ENCODE peak calls at places on chromosomes 12 and 14, in ten cellular contexts. O is hepatocyte, D is transverse colon, X is WERI-Rb-1, Z is Peyer's patch, P is cardiac muscle cell, K is body of pancreas, S is upper lobe of right lung, F is suprapubic skin, Y is colonic mucosa. T is an unnamed sample.

GRCh38 chr14:100271247-100271939 is 32.4 kb downstream of the YY1 start:
- DNase-seq in O (peak; percentile 70), D (peak; percentile 72), X (no peak), Z (no peak), P (no peak), K (peak; percentile 82), S (no peak), F (no peak), Y (peak; percentile 80), T (peak; percentile 40)

GRCh38 chr12:87323369-87323768 is 705.8 kb downstream of the C12orf50 start:
- DNase-seq in O (no peak), D (no peak), X (no peak), Z (no peak), P (no peak), K (no peak), S (no peak), F (no peak), Y (no peak), T (peak; percentile 60)

GRCh38 chr12:130160711-130161231 is 1.5 kb upstream of the FZD10 start:
- DNase-seq in O (no peak), D (no peak), X (no peak), Z (no peak), P (no peak), K (no peak), S (peak; percentile 48), F (peak; percentile 52), Y (no peak), T (no peak)

GRCh38 chr12:78306236-78306635 is 475.5 kb downstream of the NAV3 start:
- DNase-seq in O (no peak), D (no peak), X (no peak), Z (no peak), P (no peak), K (no peak), S (no peak), F (no peak), Y (no peak), T (no peak)

GRCh38 chr14:68649461-68650189 is 143.2 kb downstream of the ZFP36L1 start:
- DNase-seq in O (no peak), D (no peak), X (no peak), Z (no peak), P (no peak), K (no peak), S (peak; percentile 39), F (no peak), Y (peak; percentile 11), T (no peak)

GRCh38 chr12:12718853-12719252 is 1.7 kb downstream of the CDKN1B start:
- DNase-seq in O (no peak), D (no peak), X (no peak), Z (no peak), P (no peak), K (peak; percentile 22), S (no peak), F (no peak), Y (no peak), T (peak; percentile 30)

GRCh38 chr12:94760786-94761185 is 110.4 kb upstream of the TMCC3 start:
- DNase-seq in O (no peak), D (no peak), X (no peak), Z (no peak), P (no peak), K (no peak), S (no peak), F (no peak), Y (no peak), T (no peak)

GRCh38 chr12:112841240-112841639 is 49.7 kb downstream of the RPH3A start:
- DNase-seq in O (no peak), D (no peak), X (no peak), Z (no peak), P (no peak), K (no peak), S (no peak), F (no peak), Y (no peak), T (no peak)

GRCh38 chr12:80857311-80857710 is 80.4 kb downstream of the LIN7A start:
- DNase-seq in O (no peak), D (no peak), X (no peak), Z (no peak), P (no peak), K (no peak), S (no peak), F (no peak), Y (no peak), T (no peak)

GRCh38 chr12:39807043-39807442 is 187.4 kb upstream of the ABCD2 start:
- DNase-seq in O (no peak), D (no peak), X (peak; percentile 50), Z (no peak), P (peak; percentile 15), K (no peak), S (no peak), F (no peak), Y (no peak), T (peak; percentile 13)

GRCh38 chr14:80930836-80931389 is 10.6 kb downstream of the CEP128 start:
- DNase-seq in O (no peak), D (peak; percentile 33), X (no peak), Z (peak; percentile 61), P (no peak), K (no peak), S (no peak), F (no peak), Y (no peak), T (peak; percentile 92)

GRCh38 chr12:115710104-115710564 is 567.4 kb downstream of the MED13L start:
- DNase-seq in O (peak; percentile 37), D (peak; percentile 7), X (no peak), Z (no peak), P (no peak), K (peak; percentile 12), S (no peak), F (peak; percentile 58), Y (peak; percentile 37), T (peak; percentile 10)

GRCh38 chr14:21428930-21429329 is 27.0 kb downstream of the CHD8 start:
- DNase-seq in O (no peak), D (no peak), X (no peak), Z (no peak), P (no peak), K (peak; percentile 87), S (no peak), F (no peak), Y (no peak), T (no peak)

GRCh38 chr14:94042433-94043091 is 16.4 kb downstream of the OTUB2 start:
- DNase-seq in O (no peak), D (no peak), X (no peak), Z (no peak), P (no peak), K (no peak), S (peak; percentile 67), F (peak; percentile 51), Y (no peak), T (no peak)

GRCh38 chr14:36663404-36664321 is 2.0 kb downstream of the PAX9 start:
- DNase-seq in O (no peak), D (no peak), X (no peak), Z (no peak), P (no peak), K (no peak), S (no peak), F (no peak), Y (no peak), T (peak; percentile 26)

GRCh38 chr14:65940056-65940735 is 527.7 kb downstream of the FUT8 start:
- DNase-seq in O (peak; percentile 32), D (no peak), X (peak; percentile 57), Z (no peak), P (peak; percentile 35), K (no peak), S (no peak), F (no peak), Y (no peak), T (peak; percentile 16)

GRCh38 chr12:1560704-1561103 is 33.7 kb downstream of the FBXL14 start:
- DNase-seq in O (no peak), D (no peak), X (no peak), Z (no peak), P (no peak), K (no peak), S (no peak), F (no peak), Y (no peak), T (no peak)

GRCh38 chr12:105741786-105742566 is 396.8 kb downstream of the NUAK1 start:
- DNase-seq in O (peak; percentile 44), D (no peak), X (no peak), Z (no peak), P (no peak), K (no peak), S (no peak), F (no peak), Y (peak; percentile 23), T (peak; percentile 92)

GRCh38 chr12:31204995-31205582 is 120.9 kb downstream of the SINHCAF start:
- DNase-seq in O (no peak), D (no peak), X (no peak), Z (no peak), P (no peak), K (no peak), S (no peak), F (no peak), Y (no peak), T (peak; percentile 97)

DNA sequence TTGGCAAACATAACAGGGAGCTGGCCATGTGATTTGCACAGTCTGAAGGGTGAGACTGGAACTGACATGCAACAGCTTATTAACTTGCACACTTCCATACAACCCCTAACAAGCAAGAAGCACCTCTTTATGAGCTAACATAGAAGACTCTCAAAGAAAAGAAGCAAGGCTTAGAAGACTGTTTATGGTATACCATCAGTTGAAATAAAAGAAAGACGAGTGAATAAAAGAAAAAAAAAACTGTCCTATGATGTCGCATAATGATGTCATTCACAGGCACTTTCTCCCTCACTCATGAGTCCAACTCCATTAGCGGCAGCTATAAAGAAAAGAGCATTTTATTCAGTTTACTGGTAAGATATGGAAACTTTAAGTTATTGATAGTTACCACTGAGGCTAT is 3.3 kb upstream of the MDM1 start:
- DNase-seq in O (no peak), D (no peak), X (no peak), Z (no peak), P (no peak), K (no peak), S (no peak), F (no peak), Y (no peak), T (no peak)
- TF ChIP-seq CTCF in O (no peak), D (no peak), X (no peak), Z (no peak), P (no peak), K (no peak), S (no peak), F (no peak), Y (no peak), T (no peak)

GRCh38 chr14:50769893-50770500 is 61.0 kb downstream of the NIN start:
- DNase-seq in O (no peak), D (no peak), X (no peak), Z (no peak), P (no peak), K (peak; percentile 87), S (no peak), F (no peak), Y (no peak), T (no peak)
- H3K36me3 ChIP-seq in O (no peaks in the 10 kb centered on the region), D (peaks cover 29% of the 10 kb centered on the region), X (peaks cover 73% of the 10 kb centered on the region), Z (no peaks in the 10 kb centered on the region), P (peaks cover 37% of the 10 kb centered on the region), K (no peaks in the 10 kb centered on the region), S (peaks cover 70% of the 10 kb centered on the region), F (peaks cover 55% of the 10 kb centered on the region), Y (no peaks in the 10 kb centered on the region), T (peaks cover 13% of the 10 kb centered on the region)

GRCh38 chr14:43568022-43568421 is 939.1 kb downstream of the FSCB start:
- DNase-seq in O (no peak), D (no peak), X (no peak), Z (no peak), P (no peak), K (no peak), S (no peak), F (no peak), Y (no peak), T (no peak)
- H3K4me3 ChIP-seq in O (no peak overlapping the region), D (no peak overlapping the region), X (no peak overlapping the region), Z (no peak overlapping the region), P (no peak overlapping the region), K (no peak overlapping the region), S (no peak overlapping the region), F (no peak overlapping the region), Y (no peak overlapping the region), T (no peak overlapping the region)

GRCh38 chr12:52561880-52562449 is 9.0 kb upstream of the KRT71 start:
- DNase-seq in O (peak; percentile 21), D (no peak), X (no peak), Z (no peak), P (no peak), K (no peak), S (no peak), F (no peak), Y (no peak), T (no peak)
- TF ChIP-seq CTCF in O (peak; percentile 23), D (peak; percentile 36), X (peak; percentile 40), Z (peak; percentile 23), P (peak; percentile 45), K (no peak), S (peak; percentile 19), F (no peak), Y (no peak), T (peak; percentile 48)